ENCODE peak calls at places on chromosomes 13 and 19, in five cellular contexts. B is K562, N is endothelial cell of umbilical vein, D is neural progenitor cell, U is H9. T is an unnamed sample. For H4K20me1, the result is how much of the 10 kb centered on the place peaks cover.

GRCh38 chr13:19681517-19681916 is 48.1 kb downstream of the MPHOSPH8 start:
- DNase-seq in N (peak), D (peak), U (no peak), B (no peak), T (no peak)

GRCh38 chr13:38577048-38577447 is 109.8 kb upstream of the FREM2 start:
- DNase-seq in B (no peak), D (peak), U (no peak), N (no peak), T (no peak)

GRCh38 chr19:11435833-11436313 is 438 bp downstream of the PRKCSH start:
- DNase-seq in B (peak), D (peak), N (no peak), U (no peak), T (peak)

GRCh38 chr19:53504903-53505302 is 33.0 kb upstream of the ZNF331 start:
- DNase-seq in B (no peak), N (no peak), U (no peak), D (no peak), T (no peak)

GRCh38 chr13:34145061-34145460 is 327.1 kb downstream of the RFC3 start:
- DNase-seq in B (no peak), D (no peak), U (no peak), N (no peak), T (no peak)

GRCh38 chr13:29939158-29939557 is 88.7 kb upstream of the UBL3 start:
- DNase-seq in D (no peak), N (no peak), U (no peak), B (no peak), T (no peak)

GRCh38 chr13:83798731-83799130 is 83.5 kb downstream of the SLITRK1 start:
- DNase-seq in N (no peak), U (no peak), B (no peak), D (no peak), T (peak)

GRCh38 chr13:101612736-101613135 is 160.3 kb downstream of the ITGBL1 start:
- DNase-seq in U (no peak), N (no peak), B (no peak), D (no peak), T (no peak)

GRCh38 chr13:51797664-51798488 is 6.1 kb downstream of the DHRS12 start:
- DNase-seq in N (peak), B (no peak), U (peak), D (peak), T (peak)

GRCh38 chr13:106246817-106247216 is 288.6 kb downstream of the EFNB2 start:
- DNase-seq in N (no peak), B (no peak), U (no peak), D (no peak), T (no peak)

GRCh38 chr19:15421726-15422260 is 3.0 kb upstream of the AKAP8L start:
- DNase-seq in U (no peak), D (no peak), N (no peak), B (no peak), T (no peak)

GRCh38 chr13:59643239-59643865 is 520.4 kb downstream of the DIAPH3 start:
- DNase-seq in B (no peak), N (no peak), U (no peak), D (no peak), T (no peak)

GRCh38 chr19:11560404-11560988 is 1.5 kb upstream of the ELOF1 start:
- DNase-seq in N (peak), B (peak), U (peak), D (peak), T (peak)

GRCh38 chr19:32735936-32736335 is 16.4 kb downstream of the TDRD12 start:
- DNase-seq in B (no peak), U (no peak), N (no peak), D (no peak), T (no peak)

GRCh38 chr13:41179593-41180250 is 14.6 kb downstream of the KBTBD7 start:
- DNase-seq in B (no peak), U (no peak), D (no peak), N (no peak), T (peak)

GRCh38 chr19:32173836-32174235 is 171.6 kb upstream of the ZNF507 start:
- DNase-seq in D (no peak), N (no peak), B (no peak), U (no peak), T (no peak)

GRCh38 chr13:21478881-21479808 is 20.0 kb upstream of the ZDHHC20 start:
- DNase-seq in B (peak), U (no peak), N (peak), D (peak), T (peak)

GRCh38 chr19:33252971-33253370 is 27.3 kb upstream of the SLC7A10 start:
- DNase-seq in U (no peak), N (no peak), B (no peak), D (no peak), T (no peak)

GRCh38 chr13:52644108-52644507 is 1.9 kb downstream of the HNRNPA1L2 start:
- DNase-seq in U (no peak), D (no peak), N (no peak), B (no peak), T (peak)

GRCh38 chr13:29681859-29682258 is 86.4 kb upstream of the SLC7A1 start:
- DNase-seq in U (no peak), B (no peak), D (no peak), N (no peak), T (no peak)

GRCh38 chr19:9146882-9147281 is 6.7 kb downstream of the ZNF317 start:
- DNase-seq in U (no peak), B (no peak), D (no peak), N (no peak), T (no peak)

GRCh38 chr19:45419396-45419795 is 4.3 kb downstream of the ERCC1 start:
- DNase-seq in N (no peak), D (no peak), U (no peak), B (no peak), T (no peak)

DNA sequence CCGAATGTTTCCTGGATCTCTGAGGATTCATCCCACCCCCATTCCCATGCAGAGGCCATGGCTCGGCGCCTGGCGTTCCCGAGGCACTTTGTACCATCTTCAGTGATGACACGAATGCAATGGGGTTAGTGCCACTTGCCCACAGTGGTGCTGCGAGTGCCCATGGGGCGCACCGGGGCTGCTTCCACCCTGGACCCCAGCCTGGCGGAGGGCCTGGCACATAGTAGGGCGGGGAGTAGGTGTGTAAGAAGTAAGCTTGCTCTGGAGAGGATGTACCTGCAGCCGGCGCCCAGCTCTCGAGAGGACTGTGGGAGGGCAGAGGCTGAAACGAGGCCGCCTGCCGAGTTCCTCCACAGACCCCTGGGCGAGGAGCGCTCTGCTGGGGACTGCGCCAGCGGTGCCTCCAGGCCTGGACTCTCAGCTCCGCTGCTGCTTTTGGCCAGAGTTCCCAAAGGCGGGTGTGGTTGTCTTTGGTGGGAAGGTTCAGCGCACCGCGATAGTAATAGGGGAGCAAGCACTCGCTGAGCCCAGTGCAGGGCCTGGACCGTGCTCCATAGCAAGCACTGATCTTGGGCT is 5.5 kb upstream of the HAMP start:
- DNase-seq in D (no peak), N (no peak), B (no peak), U (no peak), T (no peak)
- H4K20me1 ChIP-seq in D (under half), N (under half), B (under half), U (under half), T (under half)

DNA sequence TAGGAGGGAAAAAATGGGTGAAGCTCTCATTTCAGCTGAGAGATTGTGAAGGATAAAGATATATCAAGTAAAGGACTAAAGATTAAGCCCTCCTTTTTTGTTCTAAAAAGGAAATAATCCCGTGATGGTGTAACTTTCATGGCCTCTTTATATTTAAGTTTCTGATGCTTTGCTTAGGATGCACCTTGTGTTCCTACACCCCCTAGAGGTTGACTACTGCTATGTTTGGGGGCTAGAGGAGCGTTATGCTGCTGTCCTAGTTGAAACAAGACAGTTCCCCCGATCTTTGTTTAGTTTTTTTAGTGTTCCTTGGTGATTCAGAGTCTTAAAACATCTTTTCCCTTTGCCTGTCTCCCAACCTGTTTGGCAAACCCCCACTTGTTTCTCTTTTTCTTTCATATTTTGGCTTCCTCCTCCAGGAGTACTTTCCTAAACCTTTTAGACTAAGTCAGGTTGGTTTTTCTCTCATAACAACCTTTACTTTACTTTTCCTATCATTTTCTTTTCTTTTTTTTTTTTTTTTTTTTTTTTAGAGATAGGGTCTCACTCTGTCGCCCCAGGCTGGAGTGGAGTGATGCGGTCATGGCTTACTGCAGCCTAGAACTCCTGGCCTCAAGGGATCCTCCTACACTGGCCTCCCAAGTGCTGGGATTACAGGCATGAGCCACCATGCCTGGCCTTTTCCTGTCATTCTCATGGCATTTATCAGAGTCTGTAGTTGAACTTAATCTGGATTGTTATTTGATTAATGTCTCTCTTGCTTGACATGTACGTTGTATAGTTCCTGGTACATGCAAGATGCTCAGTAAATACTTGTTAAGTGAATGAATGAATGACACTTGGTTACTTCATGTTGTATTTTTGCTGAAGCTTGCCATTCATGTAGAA is 2.8 kb downstream of the UBA2 start:
- DNase-seq in U (no peak), B (peak), D (peak), N (peak), T (peak)
- H4K20me1 ChIP-seq in U (under half), B (under half), D (half or more), N (under half), T (under half)

DNA sequence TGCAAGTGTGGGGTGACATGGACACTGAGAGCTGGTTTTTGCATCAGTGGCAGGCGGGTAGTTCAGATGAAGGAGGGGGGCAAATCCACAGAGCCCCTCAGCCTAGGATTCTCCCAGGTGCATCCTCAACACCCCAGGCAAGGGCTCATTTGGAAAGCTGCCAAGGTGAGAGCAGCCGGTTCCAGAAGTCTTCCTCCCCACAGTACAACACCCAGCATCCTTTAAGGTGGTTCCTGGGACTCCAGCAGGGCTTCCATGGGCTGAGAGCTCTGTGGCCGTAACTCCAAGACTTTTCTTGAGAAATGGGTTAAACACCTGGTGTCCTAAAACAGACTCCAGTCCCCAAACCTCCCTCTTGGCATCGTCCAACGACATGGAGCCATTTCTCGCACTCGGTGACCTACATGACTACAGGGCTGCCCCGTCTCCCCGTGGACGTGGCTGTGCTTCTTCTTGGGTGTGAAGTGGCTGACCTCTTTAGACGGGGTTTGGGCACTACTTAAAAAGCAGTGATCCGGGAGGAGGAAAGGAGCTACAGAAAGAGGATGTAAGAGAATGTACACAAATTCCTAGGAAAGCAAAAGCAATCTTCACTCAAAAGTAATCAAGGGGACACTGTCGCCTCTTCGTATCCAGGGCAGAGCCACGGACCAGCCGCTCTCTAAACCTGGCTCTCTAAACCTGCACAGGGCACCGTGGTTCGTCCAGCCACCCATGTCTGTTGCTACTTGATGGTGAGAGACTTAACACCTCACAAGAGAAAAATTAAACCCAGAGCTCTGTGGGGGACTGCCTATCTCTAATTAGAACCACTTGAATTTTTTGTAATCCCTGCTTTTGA is 25.5 kb downstream of the RANBP3 start:
- DNase-seq in D (no peak), U (no peak), B (no peak), N (no peak), T (no peak)
- H4K20me1 ChIP-seq in D (half or more), U (under half), B (under half), N (under half), T (half or more)

GRCh38 chr19:54534156-54534555 is 31.5 kb downstream of the LAIR2 start:
- DNase-seq in B (no peak), U (no peak), N (no peak), D (no peak), T (no peak)

GRCh38 chr19:54532528-54532927 is 29.9 kb downstream of the LAIR2 start:
- DNase-seq in U (no peak), N (no peak), B (no peak), D (no peak), T (no peak)

GRCh38 chr19:54533476-54533875 is 30.8 kb downstream of the LAIR2 start:
- DNase-seq in N (no peak), D (no peak), B (no peak), U (no peak), T (no peak)

GRCh38 chr19:54526972-54527371 is 24.3 kb downstream of the LAIR2 start:
- DNase-seq in U (no peak), N (no peak), D (no peak), B (peak), T (no peak)

DNA sequence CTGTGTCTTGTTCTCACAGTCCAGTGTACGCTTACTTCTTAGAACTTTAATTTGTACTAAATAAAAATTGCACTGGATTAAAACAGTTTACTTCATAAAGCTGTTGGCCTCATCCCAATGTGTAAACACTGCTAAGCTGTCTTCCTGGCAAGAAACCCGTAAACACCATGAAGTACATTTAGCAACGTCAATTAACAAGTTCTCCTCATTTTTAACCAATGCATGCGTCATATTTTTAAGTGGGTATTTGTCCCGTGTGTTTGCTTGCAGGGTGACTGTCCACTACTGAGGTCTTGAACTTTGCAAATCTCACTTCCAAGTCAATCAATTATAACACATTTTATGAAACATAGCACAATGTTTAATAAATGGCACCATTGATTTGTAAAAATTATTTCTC is 28.2 kb downstream of the LAIR2 start:
- DNase-seq in U (no peak), D (no peak), B (no peak), N (no peak), T (no peak)
- H4K20me1 ChIP-seq in U (under half), D (under half), B (under half), N (under half), T (under half)

GRCh38 chr13:46562581-46562980 is 9.6 kb downstream of the LRCH1 start:
- DNase-seq in B (no peak), U (no peak), D (no peak), N (no peak), T (no peak)
- H4K20me1 ChIP-seq in B (under half), U (under half), D (under half), N (under half), T (under half)

DNA sequence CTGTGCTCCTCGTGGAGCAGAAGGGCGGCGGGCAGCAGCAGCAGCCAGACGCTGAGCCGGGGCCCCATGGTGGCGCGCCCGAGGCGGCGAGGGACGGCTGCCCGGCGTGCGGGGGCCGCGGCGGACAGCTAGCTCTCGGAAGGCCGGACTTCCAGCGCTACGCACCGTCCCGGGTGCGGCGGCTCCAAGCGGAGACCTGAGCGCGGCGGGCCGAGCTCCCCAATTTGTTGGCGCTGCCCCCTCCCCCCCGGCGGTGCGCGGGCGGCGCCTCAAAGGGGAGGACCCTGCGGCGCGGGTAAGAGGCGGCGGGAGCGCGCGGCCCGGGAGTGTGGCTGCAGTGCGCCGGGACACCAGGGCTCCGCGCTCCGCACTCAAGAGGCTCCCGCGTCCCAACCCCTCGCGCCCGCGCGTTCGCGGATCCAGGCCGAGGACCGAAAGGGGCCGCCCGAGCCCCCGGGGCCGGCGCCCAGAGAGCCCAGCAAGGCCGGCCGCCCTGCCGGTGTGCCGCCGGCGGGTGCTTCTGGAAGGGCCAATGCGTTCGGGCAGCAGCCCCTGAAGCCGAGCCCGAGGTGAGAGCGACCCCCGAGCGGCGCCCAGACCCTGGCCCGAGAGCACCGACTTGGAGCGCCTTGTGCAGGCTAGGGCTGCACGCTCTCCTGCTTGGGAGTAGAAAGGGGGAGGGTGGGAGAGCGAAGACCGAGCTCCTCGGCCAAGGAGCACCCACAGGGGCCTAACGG is at the start of the genes COL4A1 and COL4A2:
- DNase-seq in U (peak), B (no peak), N (peak), D (peak), T (peak)
- H4K20me1 ChIP-seq in U (under half), B (under half), N (under half), D (under half), T (under half)

DNA sequence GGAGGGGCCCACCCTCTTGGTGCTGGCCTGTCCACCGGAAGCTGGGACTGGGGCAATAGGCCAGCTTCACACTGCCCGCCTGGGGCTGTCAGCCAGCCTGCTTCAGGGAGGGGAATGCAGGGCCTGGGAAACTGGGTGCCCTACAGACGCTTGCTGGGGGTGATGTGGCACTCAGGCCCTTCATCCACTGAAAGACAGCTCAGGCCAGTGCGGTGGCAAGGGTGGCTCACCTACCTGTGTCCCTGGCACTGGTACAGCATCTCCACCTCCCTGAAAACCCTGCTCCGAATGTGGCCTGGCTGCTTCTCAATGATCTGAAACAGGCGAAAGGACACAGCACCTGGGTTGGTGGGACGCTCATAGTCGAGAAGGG is 7.8 kb downstream of the MKNK2 start:
- DNase-seq in B (peak), N (no peak), D (peak), U (no peak), T (no peak)
- H4K20me1 ChIP-seq in B (under half), N (under half), D (under half), U (under half), T (under half)

GRCh38 chr19:4990306-4990705 is 21.4 kb downstream of the KDM4B start:
- DNase-seq in D (no peak), N (no peak), U (no peak), B (no peak), T (no peak)
- H4K20me1 ChIP-seq in D (half or more), N (under half), U (under half), B (half or more), T (under half)

DNA sequence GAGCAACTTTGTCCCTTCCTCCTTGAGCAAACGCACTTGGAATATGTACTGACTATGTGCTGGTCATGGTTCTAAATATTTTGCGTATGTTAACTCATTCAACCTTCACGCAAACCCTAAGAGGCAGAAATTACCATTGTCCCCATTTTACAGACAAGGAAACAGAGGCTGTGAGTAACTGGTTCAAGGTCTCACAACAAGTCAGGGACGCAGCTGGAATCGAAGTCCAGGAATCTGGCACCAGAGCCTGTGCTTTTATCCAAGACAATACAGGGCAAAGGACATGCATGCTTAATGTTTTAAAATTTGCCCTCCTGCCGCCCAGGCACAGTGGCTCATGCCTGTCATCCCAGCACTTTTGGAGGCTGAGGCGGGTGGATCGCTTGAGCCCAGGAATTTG is 5.1 kb downstream of the FXYD5 start:
- DNase-seq in D (no peak), U (no peak), N (no peak), B (no peak), T (no peak)
- H4K20me1 ChIP-seq in D (under half), U (under half), N (under half), B (under half), T (under half)

DNA sequence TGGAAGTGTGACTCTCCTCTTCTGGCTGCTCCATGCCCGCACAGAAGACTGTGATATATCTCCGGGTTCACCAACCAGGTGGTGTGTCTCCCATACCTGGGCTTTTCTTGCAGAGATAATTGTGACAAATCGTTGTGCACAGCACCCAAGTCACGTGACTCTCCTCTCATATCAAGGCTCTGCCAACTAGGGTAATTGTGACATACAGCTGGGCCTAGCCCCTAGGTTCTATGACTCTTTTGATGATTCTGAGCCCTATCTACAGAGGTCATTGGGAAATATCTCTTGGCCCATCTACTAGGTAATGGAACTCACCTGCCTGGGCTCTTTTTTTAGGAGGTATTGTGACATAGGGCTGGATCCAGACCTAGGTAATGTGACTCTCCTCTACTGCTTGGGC is 89.8 kb downstream of the ZNF429 start:
- DNase-seq in U (no peak), B (no peak), N (no peak), D (no peak), T (no peak)
- H4K20me1 ChIP-seq in U (under half), B (under half), N (under half), D (under half), T (under half)

T was measured in PC-3.